ENCODE peak calls at places on chromosome 5, in five cellular contexts. U, L, P, W and M are unnamed samples.
A peak's percentile ranks its signal among the peaks of the same experiment; 100 is the strongest.

GRCh38 chr5:10301842-10302610 is 5.7 kb downstream of the CMBL start:
- DNase-seq in U (peak; percentile 91), L (peak; percentile 86), P (no peak), W (peak; percentile 86), M (peak; percentile 80)

GRCh38 chr5:115430374-115430773 is 114.2 kb downstream of the FEM1C start:
- DNase-seq in U (no peak), L (no peak), P (no peak), W (no peak), M (no peak)

GRCh38 chr5:67672633-67673032 is 476.0 kb upstream of the CD180 start:
- DNase-seq in U (no peak), L (no peak), P (no peak), W (no peak), M (no peak)

GRCh38 chr5:17114233-17114632 is 103.2 kb upstream of the BASP1 start:
- DNase-seq in U (no peak), L (no peak), P (no peak), W (no peak), M (no peak)

GRCh38 chr5:158858011-158858410 is 241.7 kb downstream of the EBF1 start:
- DNase-seq in U (no peak), L (no peak), P (no peak), W (no peak), M (no peak)

GRCh38 chr5:80346055-80346454 is 26.3 kb downstream of the SPZ1 start:
- DNase-seq in U (no peak), L (no peak), P (peak; percentile 54), W (no peak), M (no peak)

GRCh38 chr5:58444805-58445204 is 15.1 kb downstream of the PLK2 start:
- DNase-seq in U (no peak), L (no peak), P (no peak), W (no peak), M (no peak)

GRCh38 chr5:157384971-157385709 is 74.9 kb upstream of the NIPAL4 start:
- DNase-seq in U (no peak), L (peak; percentile 46), P (no peak), W (no peak), M (no peak)

GRCh38 chr5:139061274-139061673 is 136.9 kb downstream of the SIL1 start:
- DNase-seq in U (peak; percentile 62), L (peak; percentile 49), P (no peak), W (no peak), M (peak; percentile 78)

GRCh38 chr5:14125262-14125661 is 17.9 kb upstream of the TRIO start:
- DNase-seq in U (no peak), L (no peak), P (no peak), W (no peak), M (no peak)

DNA sequence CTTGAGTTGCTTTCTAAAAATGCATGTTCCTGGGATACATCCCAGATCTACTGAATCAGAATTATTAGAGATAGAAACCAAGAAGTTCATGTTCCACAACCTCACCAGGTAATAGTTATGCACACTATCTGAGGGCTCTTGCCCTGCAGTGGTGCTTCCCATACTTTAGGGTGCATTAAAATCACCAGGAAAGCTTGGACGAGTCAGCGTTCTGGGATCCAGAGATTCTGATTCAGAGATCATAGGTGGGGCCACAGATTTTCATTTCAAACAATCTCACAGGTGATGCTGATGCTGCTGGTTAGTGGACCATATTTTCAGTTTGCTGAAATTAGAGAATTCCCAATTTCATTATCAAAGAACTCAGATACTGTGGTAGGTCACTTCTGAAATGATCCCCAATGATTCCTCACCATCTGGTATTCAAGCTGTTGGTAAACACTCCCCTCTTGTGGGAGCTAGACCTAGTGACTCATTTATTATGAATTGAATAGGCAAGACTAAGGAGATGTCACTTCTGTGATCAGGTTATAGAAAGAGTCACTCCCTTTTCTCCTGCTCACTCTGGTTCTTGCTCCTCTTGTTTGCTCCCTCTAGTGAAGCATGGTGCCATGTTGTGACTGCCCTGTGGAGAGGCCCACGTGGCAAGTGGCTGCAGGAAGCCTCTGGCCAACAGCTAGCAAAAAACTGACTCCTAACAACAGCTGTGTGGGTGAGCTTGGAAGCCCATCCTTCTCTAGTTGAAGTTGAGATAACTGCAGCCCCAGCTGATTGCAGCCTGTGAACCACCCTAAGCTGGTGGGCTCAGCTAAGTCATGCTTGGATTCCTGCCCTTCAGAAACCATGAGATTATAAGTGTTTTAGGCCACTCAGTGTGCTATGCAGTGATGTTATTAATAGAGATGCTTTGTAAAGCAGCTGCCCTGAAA is 59.8 kb downstream of the SH3TC2 start:
- DNase-seq in U (no peak), L (no peak), P (no peak), W (no peak), M (no peak)
- TF ChIP-seq CTCF in U (no peak), L (peak; percentile 42), P (no peak), W (no peak), M (no peak)

DNA sequence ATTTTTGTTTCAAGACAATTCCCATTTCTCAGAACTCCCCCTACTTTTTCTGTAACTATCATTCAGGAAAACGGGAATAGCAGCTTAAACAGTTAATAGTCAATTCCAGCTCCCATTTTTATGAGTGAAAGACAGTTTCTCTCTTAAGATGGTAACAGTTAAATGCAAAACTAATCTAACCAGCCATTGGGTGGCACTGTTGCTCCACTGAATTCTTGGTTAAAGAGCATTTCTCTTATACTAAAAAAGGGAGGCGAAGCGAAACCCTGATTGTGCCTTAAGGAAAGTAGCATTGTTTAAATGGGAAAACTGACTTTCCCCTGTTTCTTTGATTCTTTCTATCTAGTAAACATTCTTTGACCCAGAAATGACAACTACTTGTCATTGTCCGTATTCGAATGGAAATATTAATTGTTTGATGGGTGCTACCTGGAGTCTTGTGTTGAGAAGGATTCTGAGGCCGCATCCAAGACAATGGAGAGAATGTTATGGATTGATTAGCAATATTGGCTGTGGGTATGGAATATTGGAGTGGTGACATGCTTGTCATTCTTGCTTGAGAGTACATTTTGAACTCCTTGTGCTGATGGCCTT is 507.8 kb downstream of the MAT2B start:
- DNase-seq in U (no peak), L (no peak), P (peak; percentile 28), W (peak; percentile 58), M (no peak)
- TF ChIP-seq CTCF in U (peak; percentile 64), L (peak; percentile 73), P (peak; percentile 53), W (peak; percentile 62), M (peak; percentile 37)

DNA sequence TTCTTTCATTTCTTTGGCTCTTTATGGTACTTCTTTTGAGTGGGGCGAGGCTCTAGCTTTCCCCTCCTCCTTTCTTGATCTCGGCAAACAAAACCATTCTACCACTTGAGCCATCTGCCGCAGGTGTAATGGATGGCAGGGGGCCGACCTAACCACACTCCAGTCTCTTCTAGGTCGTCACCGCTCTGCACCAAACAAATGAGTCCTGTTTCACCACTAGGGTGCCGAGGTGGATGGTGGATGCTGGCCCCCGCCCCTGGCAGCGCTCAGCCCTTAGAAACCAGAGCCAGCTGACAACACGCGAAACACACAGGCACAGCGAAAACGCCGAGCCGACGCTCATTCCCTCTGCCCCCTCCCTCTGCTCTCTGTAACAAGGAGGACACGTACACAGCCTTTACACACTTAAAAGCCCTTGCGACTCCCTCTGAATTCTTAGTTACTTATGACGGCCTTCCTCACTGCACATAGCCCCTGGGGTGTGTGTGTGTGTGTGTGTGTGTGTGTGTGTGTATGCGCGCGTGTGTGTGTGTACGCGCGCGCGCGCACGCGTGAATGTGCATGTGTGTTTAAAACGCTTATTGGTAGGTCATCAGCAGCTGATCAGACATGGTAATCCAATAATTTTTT is 199.4 kb downstream of the MEF2C start:
- DNase-seq in U (no peak), L (no peak), P (no peak), W (no peak), M (no peak)
- TF ChIP-seq CTCF in U (no peak), L (no peak), P (peak; percentile 9), W (no peak), M (no peak)

GRCh38 chr5:33240552-33240951 is 200.2 kb upstream of the TARS1 start:
- DNase-seq in U (no peak), L (no peak), P (no peak), W (no peak), M (no peak)

GRCh38 chr5:33238826-33239670 is 201.7 kb upstream of the TARS1 start:
- DNase-seq in U (no peak), L (no peak), P (no peak), W (no peak), M (no peak)

GRCh38 chr5:33242264-33242663 is 198.5 kb upstream of the TARS1 start:
- DNase-seq in U (no peak), L (no peak), P (no peak), W (no peak), M (no peak)

GRCh38 chr5:33241826-33242225 is 198.9 kb upstream of the TARS1 start:
- DNase-seq in U (peak; percentile 48), L (no peak), P (peak; percentile 9), W (no peak), M (no peak)

DNA sequence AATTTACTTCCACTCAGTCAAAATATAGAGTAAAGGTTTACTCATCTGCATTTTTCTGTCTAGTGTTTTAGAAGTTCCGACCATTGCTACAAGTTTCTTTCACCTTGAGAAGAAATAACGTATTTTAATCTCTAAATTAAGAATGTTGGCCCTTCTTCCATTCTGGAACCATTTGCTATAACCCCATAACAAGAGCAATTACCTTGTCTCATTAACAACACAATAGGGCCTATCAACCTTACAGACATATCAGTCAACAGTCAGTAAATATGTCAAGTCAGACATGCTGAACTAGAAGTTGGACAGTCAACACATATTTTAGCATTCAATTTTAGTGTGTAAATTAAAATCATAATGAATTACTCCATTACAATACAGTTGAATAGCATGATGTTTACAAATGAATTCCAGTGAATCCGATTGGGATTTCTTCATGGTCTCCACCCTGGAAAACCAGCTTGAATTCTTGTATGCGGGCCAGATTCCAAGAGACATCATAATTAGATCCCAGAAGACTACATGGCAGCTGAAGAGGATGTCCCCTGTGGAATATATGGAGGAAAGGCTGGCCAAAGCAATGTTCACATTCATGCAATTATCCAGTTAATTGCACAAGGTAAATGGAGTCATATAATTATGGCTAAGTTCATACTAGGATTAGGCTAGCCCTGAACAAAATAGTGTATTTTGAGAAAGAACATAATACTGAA is 196.2 kb upstream of the TARS1 start:
- DNase-seq in U (no peak), L (no peak), P (no peak), W (no peak), M (no peak)
- TF ChIP-seq CTCF in U (no peak), L (no peak), P (no peak), W (no peak), M (no peak)

DNA sequence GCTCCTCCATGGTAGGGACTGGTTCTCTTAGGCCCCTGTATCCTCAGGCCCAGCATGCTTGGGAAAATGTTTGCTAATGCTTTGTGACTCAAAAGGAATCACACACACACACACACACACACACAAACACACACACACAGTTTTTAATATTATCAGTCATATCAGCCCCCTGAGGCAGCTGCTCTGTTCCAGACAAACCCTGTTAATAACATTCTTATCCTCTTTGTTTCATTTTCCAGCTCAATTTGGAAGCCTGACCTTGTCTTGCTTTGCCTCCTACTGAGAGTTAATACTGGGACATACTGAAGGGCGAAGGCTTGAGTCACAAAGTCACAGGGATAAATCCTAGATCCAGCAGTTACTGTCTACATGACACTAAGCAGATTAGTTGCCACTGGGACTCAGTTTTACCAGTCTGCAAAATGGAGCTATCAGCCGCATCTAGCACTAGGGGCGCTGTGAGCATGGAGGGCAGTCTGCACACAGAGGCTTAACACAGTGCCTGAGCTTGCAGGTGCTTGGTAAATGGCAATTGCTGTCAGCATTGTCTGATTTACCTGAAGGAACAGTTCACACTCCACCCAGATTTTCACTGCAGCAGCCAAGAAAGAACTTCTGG is 37.1 kb upstream of the KCNMB1 start:
- DNase-seq in U (no peak), L (no peak), P (peak; percentile 63), W (no peak), M (no peak)
- TF ChIP-seq CTCF in U (no peak), L (no peak), P (no peak), W (no peak), M (no peak)

GRCh38 chr5:135977375-135977928 is 22.7 kb upstream of the LECT2 start:
- DNase-seq in U (peak; percentile 87), L (peak; percentile 66), P (peak; percentile 63), W (peak; percentile 79), M (no peak)
- TF ChIP-seq CTCF in U (peak; percentile 85), L (peak; percentile 74), P (peak; percentile 89), W (peak; percentile 71), M (no peak)